ENCODE peak calls at places on chromosomes 6 and 20, in nine cellular contexts. V is smooth muscle cell of the brain vasculature; O is CD8-positive, alpha-beta T cell; L is SJCRH30; K is activated naive CD8-positive, alpha-beta T cell treated with anti-CD3 and anti-CD28 coated beads for 36 hours; U is EL; W is lower leg skin; P is activated CD4-positive, alpha-beta T cell treated with anti-CD3 and anti-CD28 coated beads, Interleukin-2, amount 50 U/mL, for 1 hour; M is kidney glomerular epithelial cell. Q is an unnamed sample.

GRCh38 chr6:70135219-70135769 is 167.6 kb downstream of the COL9A1 start:
- DNase-seq in K (no peak), U (no peak), P (no peak), L (no peak), O (no peak), M (no peak), V (no peak), W (no peak), Q (no peak)

GRCh38 chr6:111696814-111697213 is 91.1 kb upstream of the TRAF3IP2 start:
- DNase-seq in L (no peak), M (no peak), V (no peak), K (no peak), W (no peak), U (no peak), P (no peak), O (no peak), Q (no peak)

GRCh38 chr20:56629464-56630085 is 469 bp downstream of the TFAP2C start:
- DNase-seq in L (no peak), O (no peak), K (no peak), U (peak), V (no peak), W (no peak), P (no peak), M (no peak), Q (no peak)

GRCh38 chr6:150270330-150271052 is 98.3 kb upstream of the IYD start:
- DNase-seq in V (no peak), K (no peak), O (no peak), P (no peak), M (no peak), L (no peak), U (no peak), W (no peak), Q (no peak)

GRCh38 chr20:56440346-56441007 is 27.9 kb upstream of the RTF2 start:
- DNase-seq in M (no peak), V (no peak), W (no peak), K (peak), P (no peak), L (peak), U (peak), O (peak), Q (peak)

GRCh38 chr6:139378882-139379341 is 4.5 kb upstream of the CITED2 start:
- DNase-seq in P (no peak), O (no peak), K (no peak), L (no peak), M (peak), U (peak), W (no peak), V (no peak), Q (peak)

GRCh38 chr6:17450825-17451224 is 57.4 kb downstream of the CAP2 start:
- DNase-seq in O (no peak), U (no peak), M (no peak), V (no peak), P (no peak), K (no peak), L (peak), W (no peak), Q (no peak)

GRCh38 chr6:115415378-115415777 is 645.3 kb downstream of the FRK start:
- DNase-seq in U (no peak), W (no peak), L (no peak), V (no peak), M (no peak), O (no peak), P (no peak), K (no peak), Q (no peak)

GRCh38 chr6:101462576-101462975 is 69.1 kb downstream of the GRIK2 start:
- DNase-seq in W (no peak), M (no peak), U (peak), K (no peak), P (no peak), V (no peak), O (no peak), L (no peak), Q (no peak)

GRCh38 chr6:163705923-163706322 is 291.4 kb downstream of the QKI start:
- DNase-seq in W (no peak), L (no peak), P (no peak), V (no peak), O (no peak), M (no peak), U (no peak), K (no peak), Q (no peak)